ENCODE peak calls at places on chromosomes 2 and 18, in four cellular contexts. U is A549, M is HepG2, C is K562. K is an unnamed sample. For H3K4me1, the result is how much of the 10 kb centered on the place peaks cover.

GRCh38 chr2:174072069-174072468 is 106.9 kb upstream of the SP3 start:
- DNase-seq in U (no peak), M (no peak), C (no peak), K (no peak)

GRCh38 chr2:27844821-27845255 is 45.3 kb downstream of the RBKS start:
- DNase-seq in U (no peak), M (no peak), C (no peak), K (no peak)

GRCh38 chr2:120626566-120626965 is 109.1 kb upstream of the GLI2 start:
- DNase-seq in U (no peak), M (no peak), C (no peak), K (no peak)

GRCh38 chr2:95372845-95373244 is 29.7 kb upstream of the FAHD2A start:
- DNase-seq in U (no peak), M (no peak), C (no peak), K (no peak)

GRCh38 chr18:46761054-46761769 is 4.4 kb upstream of the ST8SIA5 start:
- DNase-seq in U (no peak), M (no peak), C (no peak), K (no peak)

GRCh38 chr2:240306185-240306584 is 129.3 kb upstream of the GPC1 start:
- DNase-seq in U (no peak), M (no peak), C (no peak), K (no peak)

GRCh38 chr18:79519751-79520472 is 124.2 kb downstream of the NFATC1 start:
- DNase-seq in U (no peak), M (no peak), C (peak), K (no peak)

GRCh38 chr2:1210352-1210751 is 202.9 kb upstream of the TPO start:
- DNase-seq in U (no peak), M (no peak), C (no peak), K (no peak)

GRCh38 chr2:154623819-154624218 is 74.7 kb upstream of the KCNJ3 start:
- DNase-seq in U (peak), M (peak), C (peak), K (peak)

GRCh38 chr18:72075040-72075439 is 469.1 kb downstream of the CBLN2 start:
- DNase-seq in U (no peak), M (no peak), C (no peak), K (no peak)

GRCh38 chr18:23515911-23516546 is 12.7 kb downstream of the RMC1 start:
- DNase-seq in U (peak), M (peak), C (peak), K (peak)

GRCh38 chr2:231294578-231295362 is 96.3 kb downstream of the ARMC9 start:
- DNase-seq in U (no peak), M (no peak), C (no peak), K (no peak)

GRCh38 chr2:46695283-46695682 is 215.9 kb downstream of the TMEM247 start:
- DNase-seq in U (no peak), M (no peak), C (no peak), K (no peak)

GRCh38 chr2:159942149-159942548 is 120.3 kb downstream of the PLA2R1 start:
- DNase-seq in U (no peak), M (no peak), C (no peak), K (no peak)

GRCh38 chr2:40367652-40368051 is 84.2 kb downstream of the SLC8A1 start:
- DNase-seq in U (no peak), M (no peak), C (no peak), K (no peak)

GRCh38 chr2:57575703-57576268 is 470.8 kb upstream of the VRK2 start:
- DNase-seq in U (no peak), M (no peak), C (no peak), K (no peak)

GRCh38 chr2:105487142-105488069 is 88.6 kb upstream of the FHL2 start:
- DNase-seq in U (no peak), M (no peak), C (no peak), K (no peak)

GRCh38 chr2:190947711-190948251 is 66.2 kb downstream of the STAT1 start:
- DNase-seq in U (peak), M (peak), C (no peak), K (peak)

GRCh38 chr2:235063501-235063961 is 111.7 kb downstream of the SH3BP4 start:
- DNase-seq in U (no peak), M (no peak), C (no peak), K (no peak)

GRCh38 chr18:44744206-44745180 is 63.8 kb downstream of the SETBP1 start:
- DNase-seq in U (no peak), M (no peak), C (no peak), K (no peak)

GRCh38 chr18:27713037-27713726 is 463.7 kb downstream of the CDH2 start:
- DNase-seq in U (no peak), M (no peak), C (no peak), K (no peak)

GRCh38 chr18:69528439-69528838 is 127.8 kb downstream of the DOK6 start:
- DNase-seq in U (no peak), M (no peak), C (no peak), K (no peak)

GRCh38 chr18:34880882-34881852 is 160.0 kb upstream of the MAPRE2 start:
- DNase-seq in U (no peak), M (peak), C (no peak), K (no peak)

GRCh38 chr2:237000481-237000880 is 85.2 kb upstream of the COPS8 start:
- DNase-seq in U (no peak), M (no peak), C (no peak), K (no peak)

GRCh38 chr18:26268454-26268853 is 42.2 kb downstream of the TAF4B start:
- DNase-seq in U (no peak), M (no peak), C (no peak), K (no peak)

GRCh38 chr2:241924069-241924908 is 54.8 kb downstream of the RTP5 start:
- DNase-seq in U (no peak), M (no peak), C (no peak), K (no peak)

GRCh38 chr2:16622399-16622968 is 43.1 kb downstream of the CYRIA start:
- DNase-seq in U (no peak), M (no peak), C (no peak), K (no peak)

GRCh38 chr2:16623564-16624418 is 41.8 kb downstream of the CYRIA start:
- DNase-seq in U (no peak), M (no peak), C (no peak), K (no peak)

GRCh38 chr2:16621348-16621747 is 44.3 kb downstream of the CYRIA start:
- DNase-seq in U (no peak), M (no peak), C (no peak), K (no peak)

GRCh38 chr2:16624419-16624745 is 41.3 kb downstream of the CYRIA start:
- DNase-seq in U (no peak), M (no peak), C (no peak), K (no peak)

GRCh38 chr2:16623046-16623445 is 42.6 kb downstream of the CYRIA start:
- DNase-seq in U (no peak), M (no peak), C (no peak), K (no peak)
- H3K4me1 ChIP-seq in U (under half), M (under half), C (under half), K (under half)

DNA sequence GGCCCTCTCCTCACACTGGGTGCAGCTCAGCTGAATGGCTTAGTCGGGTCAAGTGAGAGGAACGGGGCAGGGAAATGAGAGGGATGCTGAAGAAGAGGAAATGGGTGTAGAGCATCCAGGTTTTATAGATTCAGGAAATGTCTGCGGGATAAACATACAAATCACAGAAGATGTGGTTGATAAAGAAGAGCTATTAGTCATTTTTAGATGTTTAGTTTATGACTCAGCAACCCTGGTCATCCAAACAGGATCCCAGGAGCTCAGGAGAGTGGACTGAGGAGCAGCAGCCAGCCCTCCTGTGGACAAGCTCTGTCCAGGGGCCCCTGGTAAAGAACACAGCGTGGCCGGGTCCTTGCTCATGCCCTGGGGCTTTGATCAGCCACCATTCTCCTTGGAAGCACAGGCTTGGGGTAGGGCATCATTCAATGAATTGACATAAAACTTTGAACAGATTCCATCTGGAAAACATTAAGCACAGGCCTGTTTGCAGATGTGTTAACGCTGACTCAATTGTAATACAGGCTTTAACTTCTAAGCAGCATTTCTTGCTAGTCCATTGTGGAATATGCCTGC is 83.0 kb downstream of the NPAS2 start:
- DNase-seq in U (peak), M (peak), C (no peak), K (peak)
- TF ChIP-seq MAX in U (peak), M (no peak), C (no peak), K (peak)

DNA sequence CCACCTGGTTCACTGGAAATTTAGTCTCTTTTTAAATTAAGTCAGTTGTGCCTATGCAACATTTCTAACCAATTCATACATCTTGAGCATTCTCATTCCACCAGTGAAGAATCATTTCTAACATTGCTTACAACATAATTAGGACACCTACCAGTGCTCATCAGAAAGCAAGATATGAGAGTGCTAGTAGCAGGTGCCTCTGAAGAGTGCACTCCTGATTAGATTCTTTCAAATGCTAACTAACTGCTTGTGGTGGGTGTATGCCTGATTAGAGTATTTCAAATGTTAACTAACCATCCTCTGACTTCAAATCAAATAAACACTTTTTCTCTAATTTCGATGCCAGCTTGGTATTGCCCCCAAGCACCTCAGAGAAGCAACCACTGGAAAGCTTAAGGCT is 124.3 kb upstream of the DNAJC10 start:
- DNase-seq in U (no peak), M (no peak), C (no peak), K (no peak)
- H3K4me1 ChIP-seq in U (under half), M (under half), C (under half), K (under half)

GRCh38 chr2:227884511-227884947 is 13.1 kb downstream of the DAW1 start:
- DNase-seq in U (peak), M (peak), C (peak), K (peak)
- TF ChIP-seq MAX in U (no peak), M (no peak), C (no peak), K (peak)